ENCODE peak calls at places on chromosomes 13 and 19, in ten cellular contexts. D, S, U, R, Z, C, V, T, Q and O are unnamed samples.

GRCh38 chr13:105343134-105343806 is 1192.2 kb downstream of the EFNB2 start:
- DNase-seq in D (peak), U (peak), V (no peak), R (no peak), C (no peak), Z (no peak), S (peak), T (no peak), Q (no peak), O (no peak)

GRCh38 chr13:30569901-30570576 is 47.7 kb upstream of the USPL1 start:
- DNase-seq in Q (no peak), U (peak), T (peak), R (no peak), Z (no peak), V (peak), C (peak), S (peak), D (peak), O (peak)

GRCh38 chr13:109700176-109700575 is 86.2 kb downstream of the IRS2 start:
- DNase-seq in C (no peak), U (peak), T (peak), R (peak), D (peak), Q (no peak), Z (peak), S (peak), V (peak), O (peak)

GRCh38 chr19:10043286-10043927 is 30.1 kb downstream of the RDH8 start:
- DNase-seq in C (no peak), Z (no peak), V (no peak), U (peak), S (no peak), T (no peak), D (peak), R (no peak), Q (no peak), O (no peak)

GRCh38 chr13:78596701-78597550 is 6.4 kb downstream of the POU4F1 start:
- DNase-seq in Q (no peak), T (no peak), Z (no peak), R (no peak), C (no peak), S (no peak), U (no peak), D (no peak), V (no peak), O (no peak)

GRCh38 chr13:46909037-46909436 is 12.2 kb upstream of the HTR2A start:
- DNase-seq in Z (no peak), C (peak), Q (no peak), U (no peak), T (no peak), D (peak), S (no peak), V (no peak), R (no peak), O (no peak)

GRCh38 chr13:80551650-80552497 is 210.9 kb upstream of the SPRY2 start:
- DNase-seq in S (no peak), C (no peak), Q (no peak), Z (no peak), T (no peak), D (no peak), V (no peak), R (no peak), U (no peak), O (no peak)

GRCh38 chr13:40127925-40128324 is 472.5 kb downstream of the COG6 start:
- DNase-seq in C (no peak), D (no peak), U (no peak), R (no peak), S (no peak), Z (no peak), V (no peak), T (no peak), Q (no peak), O (no peak)

GRCh38 chr13:71240906-71241305 is 626.1 kb downstream of the DACH1 start:
- DNase-seq in C (no peak), D (peak), Z (no peak), U (no peak), T (no peak), R (no peak), V (peak), Q (no peak), S (peak), O (no peak)

GRCh38 chr19:9075064-9075964 is 11.5 kb upstream of the OR1M1 start:
- DNase-seq in D (peak), U (peak), Q (peak), C (peak), V (peak), S (peak), T (peak), R (peak), Z (peak), O (peak)

GRCh38 chr13:53020764-53021332 is 7.8 kb upstream of the OLFM4 start:
- DNase-seq in U (no peak), D (no peak), C (no peak), Q (no peak), V (no peak), R (no peak), Z (no peak), T (no peak), S (no peak), O (no peak)

GRCh38 chr19:16834747-16835146 is 5.5 kb downstream of the SIN3B start:
- DNase-seq in V (no peak), D (no peak), Z (no peak), R (no peak), T (no peak), C (no peak), S (no peak), U (peak), Q (no peak), O (no peak)

GRCh38 chr13:74346960-74347359 is 212.8 kb upstream of the KLF12 start:
- DNase-seq in R (peak), D (no peak), C (no peak), T (no peak), S (no peak), V (no peak), Z (no peak), Q (no peak), U (no peak), O (no peak)

GRCh38 chr13:99228737-99229691 is 28.4 kb downstream of the UBAC2 start:
- DNase-seq in V (no peak), S (peak), D (peak), Q (no peak), U (peak), C (peak), Z (no peak), R (no peak), T (no peak), O (no peak)

GRCh38 chr19:50214699-50215543 is 11.5 kb downstream of the MYH14 start:
- DNase-seq in Q (peak), S (no peak), D (no peak), C (no peak), T (no peak), V (no peak), R (peak), Z (no peak), U (no peak), O (no peak)

GRCh38 chr19:54232552-54232934 is 9.7 kb upstream of the LILRB3 start:
- DNase-seq in Z (no peak), V (no peak), S (no peak), D (no peak), C (no peak), T (no peak), Q (no peak), U (no peak), R (no peak), O (no peak)

GRCh38 chr19:5369962-5370367 is 29.4 kb upstream of the PTPRS start:
- DNase-seq in S (peak), Q (peak), C (no peak), U (no peak), V (peak), T (no peak), D (peak), Z (peak), R (peak), O (no peak)

GRCh38 chr13:98492335-98493034 is 84.4 kb downstream of the STK24 start:
- DNase-seq in U (peak), S (peak), Q (no peak), V (no peak), C (no peak), Z (no peak), D (no peak), R (no peak), T (no peak), O (no peak)

GRCh38 chr13:103188688-103189326 is 122.6 kb upstream of the SLC10A2 start:
- DNase-seq in C (no peak), D (peak), Q (no peak), T (no peak), Z (no peak), R (no peak), V (no peak), U (no peak), S (peak), O (no peak)

GRCh38 chr19:46009530-46010510 is 13.0 kb downstream of the PGLYRP1 start:
- DNase-seq in C (no peak), S (peak), U (peak), Q (no peak), Z (peak), R (peak), T (peak), V (peak), D (peak), O (no peak)

GRCh38 chr13:113559061-113559460 is 25.5 kb upstream of the TFDP1 start:
- DNase-seq in U (no peak), C (no peak), S (no peak), R (no peak), D (no peak), Q (peak), Z (no peak), T (no peak), V (no peak), O (no peak)

GRCh38 chr13:56189439-56189838 is 951.3 kb upstream of the PRR20A start:
- DNase-seq in V (no peak), Z (no peak), S (no peak), R (no peak), C (no peak), D (no peak), U (no peak), Q (no peak), T (no peak), O (no peak)

GRCh38 chr13:109904218-109904617 is 117.8 kb upstream of the IRS2 start:
- DNase-seq in R (no peak), D (no peak), Z (no peak), U (no peak), T (no peak), V (peak), C (no peak), Q (no peak), S (no peak), O (no peak)

GRCh38 chr19:57288373-57288772 is 8.1 kb downstream of the ZNF460 start:
- DNase-seq in V (no peak), C (no peak), Q (no peak), Z (no peak), R (no peak), S (no peak), T (no peak), D (no peak), U (no peak), O (no peak)

GRCh38 chr19:22528956-22529355 is 105.2 kb upstream of the ZNF492 start:
- DNase-seq in C (no peak), Z (no peak), Q (no peak), S (no peak), T (no peak), R (no peak), D (no peak), U (no peak), V (no peak), O (no peak)

GRCh38 chr19:15702590-15702930 is 25.3 kb upstream of the OR10H2 start:
- DNase-seq in V (peak), R (no peak), Q (no peak), D (peak), S (peak), T (peak), U (no peak), C (no peak), Z (peak), O (no peak)

GRCh38 chr19:45352062-45352461 is 11.5 kb downstream of the KLC3 start:
- DNase-seq in C (no peak), Q (no peak), R (no peak), V (no peak), D (no peak), T (no peak), U (no peak), S (no peak), Z (no peak), O (no peak)

GRCh38 chr19:52171321-52172169 is at the start of gene ZNF836:
- DNase-seq in U (peak), D (peak), Q (peak), V (peak), R (peak), Z (peak), S (peak), C (no peak), T (peak), O (peak)

GRCh38 chr13:40640845-40641458 is 25.5 kb downstream of the FOXO1 start:
- DNase-seq in D (no peak), Q (no peak), S (no peak), U (no peak), V (no peak), Z (no peak), R (no peak), C (no peak), T (no peak), O (no peak)

GRCh38 chr19:34096020-34096915 is 76.0 kb upstream of the LSM14A start:
- DNase-seq in S (peak), C (no peak), T (peak), R (no peak), U (peak), D (peak), V (no peak), Q (no peak), Z (no peak), O (no peak)

GRCh38 chr19:10603084-10603872 is 16.2 kb upstream of the AP1M2 start:
- DNase-seq in V (no peak), C (no peak), D (no peak), T (no peak), Q (no peak), S (no peak), Z (peak), U (no peak), R (peak), O (no peak)

GRCh38 chr13:19586904-19587634 is 25.7 kb upstream of the TPTE2 start:
- DNase-seq in S (peak), Z (no peak), V (peak), Q (no peak), U (peak), T (peak), R (no peak), C (no peak), D (no peak), O (no peak)

GRCh38 chr19:19554074-19555023 is 16.3 kb downstream of the CILP2 start:
- DNase-seq in S (peak), T (no peak), Q (no peak), R (peak), Z (peak), C (no peak), U (peak), V (no peak), D (peak), O (no peak)

GRCh38 chr13:65926750-65927171 is 1303.4 kb downstream of the PCDH9 start:
- DNase-seq in D (no peak), Z (peak), U (no peak), R (peak), V (peak), Q (no peak), T (no peak), C (no peak), S (no peak), O (no peak)

GRCh38 chr19:2138061-2138728 is 13.2 kb downstream of the AP3D1 start:
- DNase-seq in S (no peak), Z (no peak), V (no peak), R (no peak), T (no peak), U (no peak), Q (no peak), C (no peak), D (no peak), O (no peak)
- TF ChIP-seq CTCF in S (no peak), Z (peak), V (no peak), R (no peak), T (no peak), U (no peak), Q (no peak), C (no peak), D (no peak), O (no peak)

GRCh38 chr19:7677664-7678311 is 898 bp downstream of the MCEMP1 start:
- DNase-seq in Q (no peak), T (no peak), S (no peak), C (no peak), R (no peak), D (no peak), Z (no peak), V (no peak), U (no peak), O (no peak)
- TF ChIP-seq CTCF in Q (no peak), T (no peak), S (no peak), C (no peak), R (no peak), D (no peak), Z (no peak), V (no peak), U (no peak), O (no peak)

GRCh38 chr19:13152854-13153626 is 2.8 kb downstream of the IER2 start:
- DNase-seq in R (peak), T (peak), Q (peak), V (peak), U (peak), D (peak), S (peak), C (no peak), Z (peak), O (peak)
- TF ChIP-seq CTCF in R (no peak), T (peak), Q (peak), V (no peak), U (peak), D (no peak), S (no peak), C (no peak), Z (peak), O (peak)

DNA sequence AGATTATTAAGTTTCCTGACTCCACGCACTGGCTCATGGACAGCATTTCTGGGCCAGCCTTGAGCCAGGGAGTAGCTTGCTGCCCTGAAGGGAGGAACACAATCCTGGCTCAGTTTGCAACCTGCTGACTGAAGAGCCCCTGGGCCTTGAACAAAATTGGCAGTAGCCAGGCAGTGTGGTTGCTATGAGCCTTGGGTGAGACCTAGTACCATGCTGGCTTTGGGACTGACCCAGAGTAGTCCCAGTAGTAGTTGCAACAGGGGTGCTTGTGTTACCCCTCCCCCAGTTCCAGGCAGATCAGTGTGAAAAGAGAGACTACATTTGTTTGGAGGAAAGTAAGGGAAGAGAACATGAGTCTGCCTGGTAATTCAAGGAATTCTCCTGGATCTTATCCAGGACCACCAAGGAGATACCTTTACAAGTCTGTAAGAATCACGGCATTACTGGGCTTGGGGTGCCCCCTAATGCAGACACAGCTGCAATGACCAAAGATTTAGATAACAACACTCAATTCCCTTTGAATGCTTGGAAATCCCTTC is 22.0 kb downstream of the ITGBL1 start:
- DNase-seq in Q (no peak), D (peak), R (peak), V (no peak), S (peak), T (peak), C (peak), Z (no peak), U (peak), O (peak)
- TF ChIP-seq CTCF in Q (peak), D (peak), R (peak), V (peak), S (peak), T (peak), C (peak), Z (peak), U (peak), O (peak)

DNA sequence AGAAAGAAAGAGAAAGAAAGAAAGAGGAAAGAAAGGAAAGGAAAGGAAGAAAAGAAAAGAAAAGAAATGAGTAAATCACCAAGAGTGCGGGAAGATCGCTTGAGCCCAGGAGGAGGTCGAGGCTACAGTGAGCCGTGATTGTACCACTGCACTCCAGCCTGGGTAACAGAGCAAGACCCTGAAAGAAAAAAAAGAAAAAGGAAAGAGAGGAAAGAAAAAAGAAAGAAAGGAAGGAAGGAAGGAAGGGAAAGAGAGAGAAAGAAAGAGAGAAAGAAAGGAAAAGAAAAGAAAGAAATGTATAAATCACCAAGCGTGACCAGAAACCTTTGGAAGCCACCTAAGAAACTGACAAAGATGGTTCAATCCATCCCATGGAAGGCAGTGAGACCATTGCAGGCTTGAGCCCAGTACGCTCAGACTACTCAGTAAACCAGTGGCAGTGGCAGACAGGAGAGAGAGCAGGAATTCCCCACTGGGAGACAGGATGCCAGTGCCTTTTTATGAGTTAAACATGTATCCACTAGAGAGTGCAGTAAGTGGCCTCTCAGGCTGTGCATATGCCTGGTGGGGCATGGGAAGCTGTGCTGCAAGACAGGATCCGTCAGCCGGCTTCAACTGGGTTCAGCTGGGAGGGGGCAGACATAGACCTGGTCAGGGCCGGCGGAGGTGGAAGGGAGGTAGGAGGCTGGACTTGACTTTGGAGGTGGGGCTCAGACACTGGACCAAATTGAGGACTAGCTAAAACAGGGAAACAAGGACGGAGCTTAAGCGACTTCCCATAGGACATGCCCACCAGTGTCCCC is 4.8 kb downstream of the GPR42 start:
- DNase-seq in C (no peak), Z (no peak), D (no peak), R (no peak), U (no peak), S (no peak), V (no peak), T (no peak), Q (peak), O (no peak)
- TF ChIP-seq CTCF in C (no peak), Z (no peak), D (no peak), R (no peak), U (no peak), S (no peak), V (no peak), T (no peak), Q (no peak), O (no peak)

DNA sequence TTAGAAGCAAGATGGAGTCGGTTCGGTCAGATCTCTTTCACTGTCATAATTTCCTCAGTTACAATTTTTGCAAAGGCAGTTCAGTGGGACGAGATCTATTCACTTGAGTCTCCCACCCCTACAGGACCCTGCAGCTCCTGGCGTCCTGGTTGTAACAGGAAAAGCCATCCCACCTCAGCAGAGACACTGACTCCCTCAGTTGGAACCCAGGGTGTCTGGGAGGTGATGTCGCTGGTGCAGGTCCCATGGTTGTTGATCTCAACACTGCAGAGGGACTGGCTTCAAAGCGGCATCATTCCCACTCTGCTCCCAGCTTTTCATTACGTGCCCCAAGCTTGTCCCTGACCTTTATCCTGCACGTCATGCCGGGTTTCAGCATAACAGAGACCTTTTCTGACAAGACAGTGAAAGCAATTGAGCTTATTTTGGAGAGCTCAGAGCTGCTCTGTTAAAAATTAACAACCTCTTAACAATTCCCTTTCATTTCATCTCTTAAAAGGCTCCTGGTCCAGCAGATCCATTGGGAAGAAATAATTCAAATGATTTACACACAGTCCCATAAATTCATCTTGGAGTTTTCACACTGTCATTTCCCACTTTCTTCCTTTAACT is 17.6 kb upstream of the COG3 start:
- DNase-seq in R (no peak), D (no peak), U (no peak), S (no peak), V (no peak), Z (no peak), Q (no peak), C (no peak), T (no peak), O (no peak)
- TF ChIP-seq CTCF in R (no peak), D (no peak), U (no peak), S (no peak), V (no peak), Z (no peak), Q (no peak), C (no peak), T (no peak), O (no peak)